ENCODE peak calls at places on chromosomes 12 and 14, in five cellular contexts. Y is HCT116, V is OCI-LY7, J is Panc1, L is right lobe of liver. T is an unnamed sample.
A peak's percentile ranks its signal among the peaks of the same experiment; 100 is the strongest.

GRCh38 chr14:23123419-23123818 is 4.4 kb upstream of the CEBPE start:
- DNase-seq in Y (no peak), V (no peak), J (no peak), L (no peak), T (no peak)

GRCh38 chr14:79670811-79671210 is 540.5 kb downstream of the DIO2 start:
- DNase-seq in Y (no peak), V (no peak), J (no peak), L (no peak), T (no peak)

GRCh38 chr12:47165934-47166333 is 86.2 kb upstream of the AMIGO2 start:
- DNase-seq in Y (no peak), V (no peak), J (no peak), L (no peak), T (no peak)

GRCh38 chr14:98350213-98350612 is 921.8 kb downstream of the BCL11B start:
- DNase-seq in Y (no peak), V (no peak), J (no peak), L (no peak), T (no peak)

GRCh38 chr14:23831591-23831990 is 122.0 kb upstream of the DHRS4 start:
- DNase-seq in Y (no peak), V (no peak), J (no peak), L (no peak), T (no peak)

GRCh38 chr14:99510556-99511139 is 29.4 kb downstream of the CCNK start:
- DNase-seq in Y (no peak), V (no peak), J (no peak), L (no peak), T (no peak)

GRCh38 chr12:88300931-88301330 is 158.8 kb downstream of the TMTC3 start:
- DNase-seq in Y (no peak), V (no peak), J (no peak), L (no peak), T (no peak)

GRCh38 chr12:112380663-112381420 is 1.4 kb downstream of the HECTD4 start:
- DNase-seq in Y (no peak), V (peak; percentile 41), J (no peak), L (no peak), T (no peak)

GRCh38 chr12:104507672-104508071 is 50.9 kb downstream of the CHST11 start:
- DNase-seq in Y (no peak), V (no peak), J (no peak), L (no peak), T (no peak)

GRCh38 chr12:76113800-76114757 is 29.6 kb upstream of the NAP1L1 start:
- DNase-seq in Y (no peak), V (no peak), J (no peak), L (no peak), T (no peak)

GRCh38 chr12:113003631-113004030 is 25.3 kb downstream of the OAS2 start:
- DNase-seq in Y (no peak), V (no peak), J (no peak), L (no peak), T (no peak)

GRCh38 chr14:73743431-73743931 is 29.3 kb upstream of the PNMA1 start:
- DNase-seq in Y (no peak), V (peak; percentile 68), J (no peak), L (peak; percentile 69), T (no peak)

GRCh38 chr12:45745861-45746277 is 16.4 kb downstream of the ARID2 start:
- DNase-seq in Y (no peak), V (peak; percentile 29), J (no peak), L (no peak), T (no peak)

GRCh38 chr12:104299842-104300481 is 3.6 kb upstream of the EID3 start:
- DNase-seq in Y (no peak), V (no peak), J (no peak), L (no peak), T (no peak)

GRCh38 chr12:1644113-1644512 is 15.1 kb downstream of the WNT5B start:
- DNase-seq in Y (no peak), V (no peak), J (no peak), L (no peak), T (no peak)

GRCh38 chr12:131114942-131115584 is 161.4 kb downstream of the ADGRD1 start:
- DNase-seq in Y (no peak), V (no peak), J (no peak), L (peak; percentile 28), T (no peak)

GRCh38 chr12:113174461-113175384 is 10.6 kb downstream of the DDX54 start:
- DNase-seq in Y (no peak), V (peak; percentile 84), J (no peak), L (peak; percentile 76), T (no peak)

GRCh38 chr12:127943481-127944210 is 323.3 kb upstream of the TMEM132C start:
- DNase-seq in Y (no peak), V (no peak), J (no peak), L (no peak), T (no peak)

DNA sequence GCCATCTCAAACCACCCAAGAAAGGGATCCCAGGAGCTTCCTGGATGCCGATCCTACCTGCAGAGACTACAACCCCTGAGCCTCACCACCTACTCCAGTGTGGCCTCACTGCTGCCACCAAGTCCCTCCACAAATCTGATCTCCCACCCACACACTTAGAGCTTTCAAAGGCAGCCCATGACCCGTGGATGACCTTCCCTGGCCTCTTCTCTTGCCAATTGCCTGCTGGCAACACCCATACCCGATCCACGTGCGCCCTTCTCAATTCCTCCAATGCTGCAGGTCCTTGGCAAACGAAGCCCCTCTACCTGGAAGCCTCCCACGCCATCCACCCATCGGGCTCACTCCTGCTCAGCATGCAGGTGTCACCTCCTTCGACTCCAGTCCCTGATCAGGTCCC is 30.7 kb downstream of the HVCN1 start:
- DNase-seq in Y (no peak), V (no peak), J (no peak), L (no peak), T (no peak)
- H3K27ac ChIP-seq in Y (no peak overlapping the region), V (no peak overlapping the region), J (no peak overlapping the region), L (no peak overlapping the region), T (no peak overlapping the region)

GRCh38 chr14:93333631-93334095 is 827 bp upstream of the BTBD7 start:
- DNase-seq in Y (no peak), V (peak; percentile 8), J (no peak), L (no peak), T (no peak)

GRCh38 chr14:93330609-93331000 is 2.2 kb downstream of the BTBD7 start:
- DNase-seq in Y (no peak), V (no peak), J (no peak), L (no peak), T (no peak)

GRCh38 chr14:93332032-93332852 is 594 bp downstream of the BTBD7 start:
- DNase-seq in Y (no peak), V (peak; percentile 69), J (no peak), L (peak; percentile 76), T (no peak)

GRCh38 chr14:93331375-93332031 is 1.3 kb downstream of the BTBD7 start:
- DNase-seq in Y (no peak), V (no peak), J (no peak), L (peak; percentile 63), T (no peak)

DNA sequence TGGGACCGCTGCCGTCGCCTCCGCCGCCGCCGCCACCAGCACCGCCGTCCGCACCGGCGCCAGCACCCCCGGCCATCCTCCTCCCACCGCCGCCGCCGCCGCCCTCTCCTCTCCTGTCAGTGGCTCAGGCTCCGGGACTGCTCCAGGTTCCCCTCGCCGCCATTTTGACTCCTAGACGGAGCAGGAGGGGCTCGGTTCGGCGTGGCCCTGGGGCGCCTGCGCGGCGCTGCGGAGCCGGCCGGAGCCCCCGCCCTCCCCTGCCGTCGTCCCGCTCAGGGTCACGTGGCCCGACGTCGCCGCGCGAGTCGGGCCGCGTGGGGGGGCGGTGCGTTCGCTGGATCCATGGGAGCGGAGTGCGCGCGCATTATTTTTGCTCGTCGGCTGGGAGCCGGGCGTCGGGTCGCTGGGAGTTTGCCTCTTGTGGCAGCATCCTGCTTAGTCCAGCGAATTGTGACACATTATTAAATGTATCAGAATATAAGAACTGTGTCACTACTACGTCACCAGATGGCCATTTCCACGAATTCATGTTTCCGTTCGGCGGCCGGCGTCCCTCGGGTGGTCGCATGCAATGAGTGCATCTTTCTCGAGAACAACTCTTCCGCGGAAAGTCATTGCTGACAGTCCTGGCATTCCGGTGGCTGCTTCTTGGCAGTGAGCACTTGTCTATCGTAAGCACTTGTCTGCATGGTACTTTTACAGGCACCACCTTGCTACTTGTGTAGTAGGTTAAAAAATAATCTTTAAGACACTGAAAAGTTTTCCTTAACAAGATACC is at the start of gene BTBD7:
- DNase-seq in Y (peak; percentile 90), V (peak; percentile 95), J (peak; percentile 68), L (peak; percentile 96), T (peak; percentile 81)
- TF ChIP-seq CTCF in Y (no peak), V (no peak), J (no peak), L (peak; percentile 12), T (peak; percentile 22)

GRCh38 chr12:114668905-114669304 is 15.1 kb downstream of the TBX3 start:
- DNase-seq in Y (no peak), V (no peak), J (no peak), L (no peak), T (no peak)

GRCh38 chr12:114667669-114668150 is 16.3 kb downstream of the TBX3 start:
- DNase-seq in Y (no peak), V (no peak), J (no peak), L (no peak), T (no peak)

GRCh38 chr12:114668151-114668891 is 15.7 kb downstream of the TBX3 start:
- DNase-seq in Y (peak; percentile 61), V (no peak), J (no peak), L (peak; percentile 92), T (no peak)

GRCh38 chr12:114665411-114666181 is 18.4 kb downstream of the TBX3 start:
- DNase-seq in Y (no peak), V (no peak), J (no peak), L (no peak), T (no peak)

GRCh38 chr12:114666746-114667668 is 17.0 kb downstream of the TBX3 start:
- DNase-seq in Y (no peak), V (no peak), J (no peak), L (no peak), T (no peak)
- H3K27ac ChIP-seq in Y (no peak overlapping the region), V (no peak overlapping the region), J (no peak overlapping the region), L (no peak overlapping the region), T (no peak overlapping the region)

GRCh38 chr12:62933871-62934798 is 815 bp downstream of the PPM1H start:
- DNase-seq in Y (no peak), V (peak; percentile 34), J (no peak), L (peak; percentile 74), T (no peak)

GRCh38 chr12:62930546-62931425 is 4.2 kb downstream of the PPM1H start:
- DNase-seq in Y (no peak), V (no peak), J (no peak), L (no peak), T (no peak)

GRCh38 chr12:62933220-62933870 is 1.6 kb downstream of the PPM1H start:
- DNase-seq in Y (no peak), V (no peak), J (no peak), L (no peak), T (no peak)

GRCh38 chr12:62931481-62931880 is 3.5 kb downstream of the PPM1H start:
- DNase-seq in Y (no peak), V (no peak), J (no peak), L (no peak), T (no peak)

GRCh38 chr12:62934799-62935674 is at the start of gene PPM1H:
- DNase-seq in Y (peak; percentile 68), V (peak; percentile 78), J (peak; percentile 28), L (peak; percentile 95), T (no peak)
- TF ChIP-seq CTCF in Y (peak; percentile 48), V (peak; percentile 76), J (peak; percentile 76), L (peak; percentile 59), T (peak; percentile 18)